ENCODE peak calls at places on chromosomes 12 and 14, in eight cellular contexts. One of them, this sample, is unnamed.

GRCh38 chr12:115267464-115267863 is 583.5 kb upstream of the TBX3 start:
- DNase-seq in tibial artery: no peak
- DNase-seq in DND-41: no peak
- DNase-seq in IMR-90: no peak
- DNase-seq in heart right ventricle: no peak
- DNase-seq in left ventricle myocardium inferior: no peak
- DNase-seq in spleen: no peak
- DNase-seq in ascending aorta: no peak
- DNase-seq in this sample: no peak

GRCh38 chr14:65749287-65749686 is 336.8 kb downstream of the FUT8 start:
- DNase-seq in tibial artery: no peak
- DNase-seq in DND-41: no peak
- DNase-seq in IMR-90: no peak
- DNase-seq in heart right ventricle: no peak
- DNase-seq in left ventricle myocardium inferior: no peak
- DNase-seq in spleen: no peak
- DNase-seq in ascending aorta: no peak
- DNase-seq in this sample: no peak

GRCh38 chr14:81974543-81974942 is 440.9 kb upstream of the SEL1L start:
- DNase-seq in tibial artery: no peak
- DNase-seq in DND-41: no peak
- DNase-seq in IMR-90: no peak
- DNase-seq in heart right ventricle: no peak
- DNase-seq in left ventricle myocardium inferior: no peak
- DNase-seq in spleen: no peak
- DNase-seq in ascending aorta: no peak
- DNase-seq in this sample: no peak

GRCh38 chr14:105859717-105860614 is 333.6 kb downstream of the TMEM121 start:
- DNase-seq in tibial artery: no peak
- DNase-seq in DND-41: peak; percentile 54
- DNase-seq in IMR-90: no peak
- DNase-seq in heart right ventricle: no peak
- DNase-seq in left ventricle myocardium inferior: peak; percentile 11
- DNase-seq in spleen: peak; percentile 84
- DNase-seq in ascending aorta: peak; percentile 61
- DNase-seq in this sample: peak; percentile 44

GRCh38 chr14:53360821-53361220 is 207.7 kb upstream of the DDHD1 start:
- DNase-seq in tibial artery: no peak
- DNase-seq in DND-41: no peak
- DNase-seq in IMR-90: no peak
- DNase-seq in heart right ventricle: no peak
- DNase-seq in left ventricle myocardium inferior: no peak
- DNase-seq in spleen: no peak
- DNase-seq in ascending aorta: no peak
- DNase-seq in this sample: no peak

GRCh38 chr14:105092912-105093425 is 27.7 kb upstream of the GPR132 start:
- DNase-seq in tibial artery: peak; percentile 75
- DNase-seq in DND-41: peak; percentile 78
- DNase-seq in IMR-90: peak; percentile 58
- DNase-seq in heart right ventricle: peak; percentile 53
- DNase-seq in left ventricle myocardium inferior: peak; percentile 72
- DNase-seq in spleen: peak; percentile 92
- DNase-seq in ascending aorta: peak; percentile 83
- DNase-seq in this sample: peak; percentile 63

GRCh38 chr12:3049596-3050314 is 27.4 kb upstream of the TSPAN9 start:
- DNase-seq in tibial artery: no peak
- DNase-seq in DND-41: no peak
- DNase-seq in IMR-90: no peak
- DNase-seq in heart right ventricle: no peak
- DNase-seq in left ventricle myocardium inferior: no peak
- DNase-seq in spleen: peak; percentile 61
- DNase-seq in ascending aorta: no peak
- DNase-seq in this sample: no peak

GRCh38 chr14:77249286-77249685 is 21.7 kb downstream of the NGB start:
- DNase-seq in tibial artery: no peak
- DNase-seq in DND-41: no peak
- DNase-seq in IMR-90: no peak
- DNase-seq in heart right ventricle: no peak
- DNase-seq in left ventricle myocardium inferior: no peak
- DNase-seq in spleen: no peak
- DNase-seq in ascending aorta: no peak
- DNase-seq in this sample: no peak

GRCh38 chr12:53659011-53659551 is 16.8 kb downstream of the ATP5MC2 start:
- DNase-seq in tibial artery: peak; percentile 84
- DNase-seq in DND-41: no peak
- DNase-seq in IMR-90: peak; percentile 88
- DNase-seq in heart right ventricle: peak; percentile 69
- DNase-seq in left ventricle myocardium inferior: no peak
- DNase-seq in spleen: no peak
- DNase-seq in ascending aorta: peak; percentile 81
- DNase-seq in this sample: no peak

GRCh38 chr12:93507151-93507550 is 39.8 kb downstream of the MRPL42 start:
- DNase-seq in tibial artery: no peak
- DNase-seq in DND-41: no peak
- DNase-seq in IMR-90: no peak
- DNase-seq in heart right ventricle: no peak
- DNase-seq in left ventricle myocardium inferior: no peak
- DNase-seq in spleen: no peak
- DNase-seq in ascending aorta: no peak
- DNase-seq in this sample: no peak

GRCh38 chr12:78155546-78155945 is 324.9 kb downstream of the NAV3 start:
- DNase-seq in tibial artery: no peak
- DNase-seq in DND-41: no peak
- DNase-seq in IMR-90: peak; percentile 7
- DNase-seq in heart right ventricle: no peak
- DNase-seq in left ventricle myocardium inferior: no peak
- DNase-seq in spleen: no peak
- DNase-seq in ascending aorta: no peak
- DNase-seq in this sample: no peak

GRCh38 chr14:103698380-103699260 is 16.6 kb downstream of the XRCC3 start:
- DNase-seq in tibial artery: no peak
- DNase-seq in DND-41: no peak
- DNase-seq in IMR-90: no peak
- DNase-seq in heart right ventricle: no peak
- DNase-seq in left ventricle myocardium inferior: peak; percentile 16
- DNase-seq in spleen: peak; percentile 87
- DNase-seq in ascending aorta: no peak
- DNase-seq in this sample: no peak

GRCh38 chr14:91202234-91202974 is 42.1 kb downstream of the GPR68 start:
- DNase-seq in tibial artery: peak; percentile 73
- DNase-seq in DND-41: peak; percentile 84
- DNase-seq in IMR-90: no peak
- DNase-seq in heart right ventricle: peak; percentile 43
- DNase-seq in left ventricle myocardium inferior: peak; percentile 45
- DNase-seq in spleen: peak; percentile 76
- DNase-seq in ascending aorta: no peak
- DNase-seq in this sample: no peak

GRCh38 chr14:96058606-96059200 is 19.5 kb downstream of the C14orf132 start:
- DNase-seq in tibial artery: peak; percentile 19
- DNase-seq in DND-41: no peak
- DNase-seq in IMR-90: no peak
- DNase-seq in heart right ventricle: no peak
- DNase-seq in left ventricle myocardium inferior: no peak
- DNase-seq in spleen: peak; percentile 41
- DNase-seq in ascending aorta: no peak
- DNase-seq in this sample: no peak

GRCh38 chr14:68248481-68249255 is 429.1 kb downstream of the RAD51B start:
- DNase-seq in tibial artery: peak; percentile 69
- DNase-seq in DND-41: peak; percentile 23
- DNase-seq in IMR-90: peak; percentile 78
- DNase-seq in heart right ventricle: peak; percentile 31
- DNase-seq in left ventricle myocardium inferior: no peak
- DNase-seq in spleen: peak; percentile 79
- DNase-seq in ascending aorta: no peak
- DNase-seq in this sample: peak; percentile 60

GRCh38 chr12:78645956-78646355 is 218.6 kb upstream of the SYT1 start:
- DNase-seq in tibial artery: no peak
- DNase-seq in DND-41: no peak
- DNase-seq in IMR-90: peak; percentile 0
- DNase-seq in heart right ventricle: no peak
- DNase-seq in left ventricle myocardium inferior: no peak
- DNase-seq in spleen: no peak
- DNase-seq in ascending aorta: no peak
- DNase-seq in this sample: no peak

GRCh38 chr14:75067212-75067611 is 2.2 kb upstream of the ZC2HC1C start:
- DNase-seq in tibial artery: no peak
- DNase-seq in DND-41: no peak
- DNase-seq in IMR-90: no peak
- DNase-seq in heart right ventricle: no peak
- DNase-seq in left ventricle myocardium inferior: no peak
- DNase-seq in spleen: no peak
- DNase-seq in ascending aorta: no peak
- DNase-seq in this sample: no peak

GRCh38 chr14:75064205-75064567 is 362 bp upstream of the ACYP1 start:
- DNase-seq in tibial artery: no peak
- DNase-seq in DND-41: no peak
- DNase-seq in IMR-90: no peak
- DNase-seq in heart right ventricle: no peak
- DNase-seq in left ventricle myocardium inferior: no peak
- DNase-seq in spleen: no peak
- DNase-seq in ascending aorta: no peak
- DNase-seq in this sample: no peak

GRCh38 chr14:75063013-75063412 is 811 bp downstream of the ACYP1 start:
- DNase-seq in tibial artery: no peak
- DNase-seq in DND-41: no peak
- DNase-seq in IMR-90: no peak
- DNase-seq in heart right ventricle: no peak
- DNase-seq in left ventricle myocardium inferior: no peak
- DNase-seq in spleen: no peak
- DNase-seq in ascending aorta: no peak
- DNase-seq in this sample: no peak

GRCh38 chr14:75060420-75060819 is 3.4 kb downstream of the ACYP1 start:
- DNase-seq in tibial artery: no peak
- DNase-seq in DND-41: no peak
- DNase-seq in IMR-90: no peak
- DNase-seq in heart right ventricle: no peak
- DNase-seq in left ventricle myocardium inferior: no peak
- DNase-seq in spleen: no peak
- DNase-seq in ascending aorta: no peak
- DNase-seq in this sample: no peak

DNA sequence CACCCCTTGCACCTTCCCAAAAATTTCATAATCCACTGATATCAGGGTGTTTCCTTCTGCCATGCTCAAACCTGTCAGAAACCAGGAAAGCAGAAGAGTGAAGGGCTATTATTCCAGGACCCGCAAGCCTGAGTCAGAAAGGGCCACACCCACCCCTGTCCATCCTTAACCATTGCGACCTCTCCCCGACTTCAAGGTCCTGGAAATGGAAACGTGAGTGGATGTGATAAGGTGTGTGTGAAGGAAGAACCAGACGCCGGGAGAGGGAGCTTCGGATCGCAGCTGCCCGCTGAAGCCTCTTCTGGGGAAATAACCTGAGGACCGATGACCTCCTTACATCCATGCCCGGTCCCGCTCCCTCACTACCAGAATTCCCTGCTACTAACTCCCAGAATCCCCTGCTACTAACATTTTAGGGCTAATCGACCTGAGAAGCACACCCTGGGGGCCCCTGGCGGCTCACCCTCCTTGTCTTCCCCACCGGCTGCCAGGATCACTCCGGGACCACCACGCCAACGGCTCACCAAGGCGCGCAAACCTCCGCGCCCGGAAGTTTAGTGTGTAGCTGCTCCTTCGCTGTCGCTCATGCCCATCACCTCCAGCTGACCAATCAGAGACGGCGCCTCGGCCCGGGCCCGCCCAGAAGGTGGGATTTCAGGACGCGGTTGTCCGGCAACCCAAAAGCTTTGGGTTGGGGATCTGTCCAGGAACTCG is at the start of gene ACYP1:
- DNase-seq in tibial artery: peak; percentile 96
- DNase-seq in DND-41: peak; percentile 95
- DNase-seq in IMR-90: peak; percentile 84
- DNase-seq in heart right ventricle: peak; percentile 92
- DNase-seq in left ventricle myocardium inferior: peak; percentile 93
- DNase-seq in spleen: peak; percentile 94
- DNase-seq in ascending aorta: peak; percentile 96
- DNase-seq in this sample: peak; percentile 85
- H3K27ac ChIP-seq in tibial artery: peak within 1 kb of the TSS; percentile 82
- H3K27ac ChIP-seq in DND-41: peak within 1 kb of the TSS; percentile 89
- H3K27ac ChIP-seq in IMR-90: peak within 1 kb of the TSS; percentile 48
- H3K27ac ChIP-seq in heart right ventricle: peak within 1 kb of the TSS; percentile 72
- H3K27ac ChIP-seq in left ventricle myocardium inferior: peak within 1 kb of the TSS; percentile 81
- H3K27ac ChIP-seq in spleen: peak within 1 kb of the TSS; percentile 72
- H3K27ac ChIP-seq in ascending aorta: peak within 1 kb of the TSS; percentile 74
- H3K27ac ChIP-seq in this sample: peak within 1 kb of the TSS; percentile 76

GRCh38 chr14:21192447-21192822 is 36.6 kb upstream of the OR5AU1 start:
- DNase-seq in tibial artery: no peak
- DNase-seq in DND-41: no peak
- DNase-seq in IMR-90: no peak
- DNase-seq in heart right ventricle: no peak
- DNase-seq in left ventricle myocardium inferior: no peak
- DNase-seq in spleen: no peak
- DNase-seq in ascending aorta: no peak
- DNase-seq in this sample: no peak
- H3K4me3 ChIP-seq in tibial artery: peak overlapping the region; percentile 32
- H3K4me3 ChIP-seq in DND-41: peak overlapping the region; percentile 51
- H3K4me3 ChIP-seq in IMR-90: peak overlapping the region; percentile 27
- H3K4me3 ChIP-seq in heart right ventricle: peak overlapping the region; percentile 47
- H3K4me3 ChIP-seq in left ventricle myocardium inferior: peak overlapping the region; percentile 57
- H3K4me3 ChIP-seq in spleen: peak overlapping the region; percentile 18
- H3K4me3 ChIP-seq in ascending aorta: no peak overlapping the region
- H3K4me3 ChIP-seq in this sample: peak overlapping the region; percentile 39

DNA sequence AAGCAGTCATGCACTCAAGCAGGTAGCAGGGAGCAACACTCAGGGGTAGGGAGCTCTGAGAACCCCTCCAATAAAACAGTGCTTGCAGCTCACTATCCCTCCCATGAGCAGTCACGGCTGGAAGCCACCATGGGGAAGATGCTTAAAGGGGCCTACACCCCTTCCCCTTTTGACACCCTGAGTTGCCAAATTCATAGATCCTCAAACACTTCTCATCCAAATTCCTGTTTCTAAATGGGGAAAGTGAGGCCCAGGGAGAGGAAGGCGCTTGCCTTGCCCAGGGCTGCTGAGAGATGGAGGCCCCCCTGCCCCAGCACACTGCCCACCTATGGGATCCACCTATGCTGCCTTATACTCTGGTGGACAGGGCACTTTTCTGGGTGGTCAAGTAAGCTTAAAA is 7.2 kb upstream of the ENDOU start:
- DNase-seq in tibial artery: no peak
- DNase-seq in DND-41: no peak
- DNase-seq in IMR-90: no peak
- DNase-seq in heart right ventricle: no peak
- DNase-seq in left ventricle myocardium inferior: no peak
- DNase-seq in spleen: no peak
- DNase-seq in ascending aorta: no peak
- DNase-seq in this sample: no peak
- H3K4me1 ChIP-seq in tibial artery: peaks cover 25% of the 10 kb centered on the region
- H3K4me1 ChIP-seq in DND-41: no peaks in the 10 kb centered on the region
- H3K4me1 ChIP-seq in IMR-90: peaks cover 25% of the 10 kb centered on the region
- H3K4me1 ChIP-seq in heart right ventricle: peaks cover 71% of the 10 kb centered on the region
- H3K4me1 ChIP-seq in left ventricle myocardium inferior: peaks cover 88% of the 10 kb centered on the region
- H3K4me1 ChIP-seq in spleen: peaks cover 6% of the 10 kb centered on the region
- H3K4me1 ChIP-seq in ascending aorta: peaks cover 18% of the 10 kb centered on the region
- H3K4me1 ChIP-seq in this sample: no peaks in the 10 kb centered on the region

DNA sequence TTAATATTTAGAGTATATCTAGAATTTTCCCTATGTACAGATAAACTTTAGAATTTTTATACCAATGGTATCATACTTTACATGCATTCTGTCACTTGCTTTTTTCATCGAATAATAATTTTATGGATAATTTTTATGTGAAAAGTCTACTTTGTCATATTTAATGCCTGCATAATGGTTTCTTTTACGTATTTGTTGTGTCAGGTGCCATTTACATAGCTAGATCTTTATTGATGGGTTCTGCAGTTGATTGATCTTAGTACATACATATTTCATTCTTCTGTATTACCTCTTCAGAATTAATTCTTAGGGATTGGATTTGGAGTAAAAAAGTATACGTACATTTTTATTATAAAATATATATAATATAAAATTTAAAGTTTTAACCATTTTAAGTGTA is 77.7 kb upstream of the NEDD1 start:
- DNase-seq in tibial artery: no peak
- DNase-seq in DND-41: no peak
- DNase-seq in IMR-90: no peak
- DNase-seq in heart right ventricle: no peak
- DNase-seq in left ventricle myocardium inferior: no peak
- DNase-seq in spleen: no peak
- DNase-seq in ascending aorta: no peak
- DNase-seq in this sample: no peak
- H3K27ac ChIP-seq in tibial artery: no peak overlapping the region
- H3K27ac ChIP-seq in DND-41: no peak overlapping the region
- H3K27ac ChIP-seq in IMR-90: no peak overlapping the region
- H3K27ac ChIP-seq in heart right ventricle: no peak overlapping the region
- H3K27ac ChIP-seq in left ventricle myocardium inferior: no peak overlapping the region
- H3K27ac ChIP-seq in spleen: no peak overlapping the region
- H3K27ac ChIP-seq in ascending aorta: no peak overlapping the region
- H3K27ac ChIP-seq in this sample: no peak overlapping the region

This sample was measured in CD4-positive, alpha-beta memory T cell.